ENCODE peak calls at places on chromosomes 12 and 14, in seven cellular contexts. One of them, this sample, is unnamed.

GRCh38 chr14:23439107-23439835 is 3.8 kb upstream of the MYH7 start:
- DNase-seq in right atrium auricular region: peak; percentile 26
- DNase-seq in tibial artery: peak; percentile 32
- DNase-seq in adrenal gland: no peak
- DNase-seq in heart left ventricle: no peak
- DNase-seq in aorta: no peak
- DNase-seq in lung: no peak
- DNase-seq in this sample: no peak

GRCh38 chr12:29612912-29613311 is 115.4 kb upstream of the OVCH1 start:
- DNase-seq in right atrium auricular region: no peak
- DNase-seq in adrenal gland: no peak
- DNase-seq in lung: no peak
- DNase-seq in heart left ventricle: no peak
- DNase-seq in tibial artery: no peak
- DNase-seq in aorta: no peak
- DNase-seq in this sample: no peak

GRCh38 chr14:93329965-93330608 is 2.7 kb downstream of the BTBD7 start:
- DNase-seq in aorta: no peak
- DNase-seq in tibial artery: no peak
- DNase-seq in adrenal gland: no peak
- DNase-seq in heart left ventricle: no peak
- DNase-seq in lung: no peak
- DNase-seq in right atrium auricular region: no peak
- DNase-seq in this sample: no peak

GRCh38 chr12:84124211-84124610 is 788.4 kb downstream of the SLC6A15 start:
- DNase-seq in adrenal gland: no peak
- DNase-seq in aorta: no peak
- DNase-seq in right atrium auricular region: no peak
- DNase-seq in lung: no peak
- DNase-seq in heart left ventricle: no peak
- DNase-seq in tibial artery: no peak
- DNase-seq in this sample: no peak

GRCh38 chr14:45212231-45212630 is 40.8 kb downstream of the MIS18BP1 start:
- DNase-seq in right atrium auricular region: no peak
- DNase-seq in lung: no peak
- DNase-seq in heart left ventricle: no peak
- DNase-seq in adrenal gland: no peak
- DNase-seq in aorta: no peak
- DNase-seq in tibial artery: no peak
- DNase-seq in this sample: no peak

GRCh38 chr14:69259531-69260245 is at the start of gene GALNT16:
- DNase-seq in right atrium auricular region: no peak
- DNase-seq in heart left ventricle: peak; percentile 43
- DNase-seq in tibial artery: no peak
- DNase-seq in aorta: peak; percentile 89
- DNase-seq in lung: no peak
- DNase-seq in adrenal gland: peak; percentile 57
- DNase-seq in this sample: peak; percentile 36

GRCh38 chr14:20873370-20874177 is 17.6 kb upstream of the RNASE3 start:
- DNase-seq in heart left ventricle: peak; percentile 85
- DNase-seq in aorta: peak; percentile 93
- DNase-seq in adrenal gland: peak; percentile 84
- DNase-seq in lung: peak; percentile 85
- DNase-seq in right atrium auricular region: peak; percentile 93
- DNase-seq in tibial artery: peak; percentile 85
- DNase-seq in this sample: peak; percentile 45

GRCh38 chr12:9813821-9814798 is 13.2 kb upstream of the KLRF1 start:
- DNase-seq in lung: peak; percentile 82
- DNase-seq in aorta: peak; percentile 90
- DNase-seq in tibial artery: peak; percentile 82
- DNase-seq in adrenal gland: peak; percentile 62
- DNase-seq in heart left ventricle: peak; percentile 68
- DNase-seq in right atrium auricular region: peak; percentile 85
- DNase-seq in this sample: peak; percentile 44

GRCh38 chr12:53258541-53259539 is 9.3 kb upstream of the ESPL1 start:
- DNase-seq in aorta: no peak
- DNase-seq in lung: no peak
- DNase-seq in right atrium auricular region: no peak
- DNase-seq in tibial artery: no peak
- DNase-seq in adrenal gland: no peak
- DNase-seq in heart left ventricle: no peak
- DNase-seq in this sample: no peak

GRCh38 chr12:113667095-113667494 is 195.4 kb upstream of the LHX5 start:
- DNase-seq in tibial artery: no peak
- DNase-seq in aorta: no peak
- DNase-seq in heart left ventricle: no peak
- DNase-seq in adrenal gland: no peak
- DNase-seq in right atrium auricular region: no peak
- DNase-seq in lung: no peak
- DNase-seq in this sample: no peak

GRCh38 chr14:51319181-51319597 is 79.1 kb downstream of the TMX1 start:
- DNase-seq in adrenal gland: no peak
- DNase-seq in heart left ventricle: no peak
- DNase-seq in lung: no peak
- DNase-seq in tibial artery: no peak
- DNase-seq in aorta: no peak
- DNase-seq in right atrium auricular region: no peak
- DNase-seq in this sample: no peak

GRCh38 chr12:39619316-39619659 is 315 bp downstream of the ABCD2 start:
- DNase-seq in aorta: no peak
- DNase-seq in right atrium auricular region: no peak
- DNase-seq in adrenal gland: no peak
- DNase-seq in heart left ventricle: no peak
- DNase-seq in lung: no peak
- DNase-seq in tibial artery: no peak
- DNase-seq in this sample: no peak

GRCh38 chr12:78034025-78034424 is 203.3 kb downstream of the NAV3 start:
- DNase-seq in tibial artery: no peak
- DNase-seq in lung: no peak
- DNase-seq in right atrium auricular region: no peak
- DNase-seq in adrenal gland: no peak
- DNase-seq in heart left ventricle: no peak
- DNase-seq in aorta: no peak
- DNase-seq in this sample: no peak

GRCh38 chr12:132309162-132310086 is 20.0 kb downstream of the GALNT9 start:
- DNase-seq in heart left ventricle: no peak
- DNase-seq in adrenal gland: no peak
- DNase-seq in aorta: peak; percentile 72
- DNase-seq in right atrium auricular region: no peak
- DNase-seq in lung: no peak
- DNase-seq in tibial artery: no peak
- DNase-seq in this sample: no peak

GRCh38 chr12:116303076-116303465 is 25.6 kb upstream of the MED13L start:
- DNase-seq in lung: no peak
- DNase-seq in right atrium auricular region: no peak
- DNase-seq in aorta: no peak
- DNase-seq in adrenal gland: no peak
- DNase-seq in tibial artery: no peak
- DNase-seq in heart left ventricle: no peak
- DNase-seq in this sample: no peak

GRCh38 chr12:12153596-12153995 is 82.9 kb downstream of the BCL2L14 start:
- DNase-seq in aorta: no peak
- DNase-seq in adrenal gland: no peak
- DNase-seq in tibial artery: no peak
- DNase-seq in heart left ventricle: no peak
- DNase-seq in right atrium auricular region: no peak
- DNase-seq in lung: no peak
- DNase-seq in this sample: no peak

GRCh38 chr12:21656931-21657335 is 709 bp downstream of the LDHB start:
- DNase-seq in tibial artery: no peak
- DNase-seq in right atrium auricular region: no peak
- DNase-seq in lung: no peak
- DNase-seq in adrenal gland: peak; percentile 61
- DNase-seq in heart left ventricle: peak; percentile 27
- DNase-seq in aorta: no peak
- DNase-seq in this sample: peak; percentile 49

GRCh38 chr12:72313757-72314270 is 41.6 kb downstream of the TRHDE start:
- DNase-seq in tibial artery: no peak
- DNase-seq in heart left ventricle: no peak
- DNase-seq in right atrium auricular region: no peak
- DNase-seq in adrenal gland: no peak
- DNase-seq in aorta: no peak
- DNase-seq in lung: no peak
- DNase-seq in this sample: no peak

GRCh38 chr14:75559451-75560187 is 18.8 kb upstream of the FLVCR2 start:
- DNase-seq in adrenal gland: peak; percentile 35
- DNase-seq in tibial artery: no peak
- DNase-seq in right atrium auricular region: no peak
- DNase-seq in aorta: no peak
- DNase-seq in lung: peak; percentile 73
- DNase-seq in heart left ventricle: no peak
- DNase-seq in this sample: peak; percentile 20

GRCh38 chr12:13152281-13152680 is 44.2 kb upstream of the EMP1 start:
- DNase-seq in heart left ventricle: peak; percentile 56
- DNase-seq in lung: no peak
- DNase-seq in tibial artery: peak; percentile 68
- DNase-seq in aorta: no peak
- DNase-seq in right atrium auricular region: no peak
- DNase-seq in adrenal gland: no peak
- DNase-seq in this sample: no peak

GRCh38 chr14:79530555-79530954 is 680.7 kb downstream of the DIO2 start:
- DNase-seq in lung: no peak
- DNase-seq in adrenal gland: no peak
- DNase-seq in right atrium auricular region: no peak
- DNase-seq in heart left ventricle: no peak
- DNase-seq in aorta: no peak
- DNase-seq in tibial artery: no peak
- DNase-seq in this sample: no peak

GRCh38 chr14:79528843-79529405 is 682.4 kb downstream of the DIO2 start:
- DNase-seq in adrenal gland: no peak
- DNase-seq in lung: no peak
- DNase-seq in heart left ventricle: no peak
- DNase-seq in right atrium auricular region: no peak
- DNase-seq in tibial artery: no peak
- DNase-seq in aorta: no peak
- DNase-seq in this sample: no peak

GRCh38 chr14:79540394-79540793 is 670.9 kb downstream of the DIO2 start:
- DNase-seq in right atrium auricular region: no peak
- DNase-seq in heart left ventricle: no peak
- DNase-seq in lung: no peak
- DNase-seq in adrenal gland: no peak
- DNase-seq in tibial artery: no peak
- DNase-seq in aorta: no peak
- DNase-seq in this sample: no peak

GRCh38 chr14:79534703-79535353 is 676.5 kb downstream of the DIO2 start:
- DNase-seq in lung: no peak
- DNase-seq in heart left ventricle: no peak
- DNase-seq in aorta: no peak
- DNase-seq in tibial artery: no peak
- DNase-seq in adrenal gland: no peak
- DNase-seq in right atrium auricular region: no peak
- DNase-seq in this sample: no peak
- H3K9me3 ChIP-seq in lung: no peaks in the 10 kb centered on the region
- H3K9me3 ChIP-seq in heart left ventricle: no peaks in the 10 kb centered on the region
- H3K9me3 ChIP-seq in aorta: no peaks in the 10 kb centered on the region
- H3K9me3 ChIP-seq in tibial artery: no peaks in the 10 kb centered on the region
- H3K9me3 ChIP-seq in adrenal gland: no peaks in the 10 kb centered on the region
- H3K9me3 ChIP-seq in right atrium auricular region: no peaks in the 10 kb centered on the region
- H3K9me3 ChIP-seq in this sample: no peaks in the 10 kb centered on the region

GRCh38 chr12:31019106-31019505 is 54.6 kb upstream of the DDX11 start:
- DNase-seq in adrenal gland: no peak
- DNase-seq in lung: no peak
- DNase-seq in tibial artery: no peak
- DNase-seq in right atrium auricular region: no peak
- DNase-seq in aorta: no peak
- DNase-seq in heart left ventricle: no peak
- DNase-seq in this sample: no peak

GRCh38 chr12:31015215-31015614 is 58.4 kb upstream of the DDX11 start:
- DNase-seq in aorta: no peak
- DNase-seq in heart left ventricle: no peak
- DNase-seq in tibial artery: peak; percentile 17
- DNase-seq in lung: no peak
- DNase-seq in right atrium auricular region: no peak
- DNase-seq in adrenal gland: no peak
- DNase-seq in this sample: no peak

GRCh38 chr12:31018106-31018890 is 55.4 kb upstream of the DDX11 start:
- DNase-seq in lung: no peak
- DNase-seq in adrenal gland: no peak
- DNase-seq in right atrium auricular region: no peak
- DNase-seq in heart left ventricle: no peak
- DNase-seq in aorta: no peak
- DNase-seq in tibial artery: peak; percentile 27
- DNase-seq in this sample: no peak

GRCh38 chr12:31017535-31017934 is 56.1 kb upstream of the DDX11 start:
- DNase-seq in aorta: no peak
- DNase-seq in right atrium auricular region: no peak
- DNase-seq in heart left ventricle: no peak
- DNase-seq in adrenal gland: no peak
- DNase-seq in tibial artery: peak; percentile 12
- DNase-seq in lung: no peak
- DNase-seq in this sample: no peak

DNA sequence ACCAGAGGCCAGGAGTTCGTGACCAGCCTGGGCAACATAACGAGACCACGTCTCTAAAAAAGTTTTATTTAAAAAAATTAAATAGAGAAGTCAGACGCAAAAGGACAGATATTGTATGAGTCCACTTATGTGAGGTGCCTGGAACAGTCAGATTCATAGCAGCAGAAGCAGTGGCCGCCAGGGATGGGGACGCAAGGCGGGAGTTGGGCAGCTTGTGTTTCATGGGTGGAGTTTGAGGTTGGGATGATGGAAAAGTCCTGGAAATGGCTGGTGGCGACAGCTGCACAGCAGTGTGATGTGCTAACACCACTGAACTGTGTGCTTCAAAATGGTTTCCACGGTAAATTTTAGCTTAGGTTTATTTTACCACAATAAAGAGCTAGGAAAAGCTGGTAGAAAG is 57.6 kb upstream of the DDX11 start:
- DNase-seq in aorta: no peak
- DNase-seq in adrenal gland: no peak
- DNase-seq in lung: no peak
- DNase-seq in heart left ventricle: no peak
- DNase-seq in right atrium auricular region: no peak
- DNase-seq in tibial artery: peak; percentile 48
- DNase-seq in this sample: no peak
- H3K4me3 ChIP-seq in aorta: no peak overlapping the region
- H3K4me3 ChIP-seq in adrenal gland: no peak overlapping the region
- H3K4me3 ChIP-seq in lung: no peak overlapping the region
- H3K4me3 ChIP-seq in heart left ventricle: no peak overlapping the region
- H3K4me3 ChIP-seq in right atrium auricular region: no peak overlapping the region
- H3K4me3 ChIP-seq in tibial artery: no peak overlapping the region
- H3K4me3 ChIP-seq in this sample: no peak overlapping the region

DNA sequence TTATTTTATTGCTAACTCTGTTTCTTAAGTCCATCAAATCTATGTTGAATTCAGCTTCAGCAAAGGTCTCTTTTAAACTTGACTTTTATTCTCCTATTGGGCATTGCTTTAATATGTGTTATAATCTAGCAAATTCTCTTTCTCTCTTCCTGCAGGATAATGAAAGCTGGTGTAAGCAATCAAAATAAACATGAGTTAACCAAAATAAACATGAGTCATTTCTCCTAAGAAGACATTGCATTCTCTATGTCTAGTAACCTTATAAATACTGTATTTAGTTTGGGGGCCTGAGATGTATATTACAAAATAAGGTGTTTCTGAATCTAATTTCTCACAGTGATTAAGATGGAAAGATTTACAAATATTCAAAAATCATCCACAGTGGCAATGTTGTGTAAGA is 739.1 kb upstream of the ATXN7L3B start:
- DNase-seq in right atrium auricular region: no peak
- DNase-seq in lung: no peak
- DNase-seq in heart left ventricle: no peak
- DNase-seq in tibial artery: no peak
- DNase-seq in adrenal gland: no peak
- DNase-seq in aorta: no peak
- DNase-seq in this sample: no peak
- H3K9me3 ChIP-seq in right atrium auricular region: no peaks in the 10 kb centered on the region
- H3K9me3 ChIP-seq in lung: peaks cover 6% of the 10 kb centered on the region
- H3K9me3 ChIP-seq in heart left ventricle: peaks cover 6% of the 10 kb centered on the region
- H3K9me3 ChIP-seq in tibial artery: no peaks in the 10 kb centered on the region
- H3K9me3 ChIP-seq in adrenal gland: no peaks in the 10 kb centered on the region
- H3K9me3 ChIP-seq in aorta: peaks cover 4% of the 10 kb centered on the region
- H3K9me3 ChIP-seq in this sample: peaks cover 5% of the 10 kb centered on the region

GRCh38 chr12:69879007-69879960 is 54.3 kb downstream of the MYRFL start:
- DNase-seq in aorta: peak; percentile 80
- DNase-seq in right atrium auricular region: peak; percentile 70
- DNase-seq in adrenal gland: peak; percentile 82
- DNase-seq in lung: peak; percentile 72
- DNase-seq in tibial artery: peak; percentile 76
- DNase-seq in heart left ventricle: peak; percentile 62
- DNase-seq in this sample: peak; percentile 38
- H3K4me3 ChIP-seq in aorta: no peak overlapping the region
- H3K4me3 ChIP-seq in right atrium auricular region: no peak overlapping the region
- H3K4me3 ChIP-seq in adrenal gland: no peak overlapping the region
- H3K4me3 ChIP-seq in lung: no peak overlapping the region
- H3K4me3 ChIP-seq in tibial artery: peak overlapping the region; percentile 10
- H3K4me3 ChIP-seq in heart left ventricle: peak overlapping the region; percentile 32
- H3K4me3 ChIP-seq in this sample: peak overlapping the region; percentile 19